ENCODE peak calls at places on chromosomes 6 and 20, in five cellular contexts. A, W, J, G and P are unnamed samples.

GRCh38 chr6:21740719-21741118 is 147.2 kb downstream of the SOX4 start:
- DNase-seq in J (no peak), G (no peak), A (peak), W (no peak), P (no peak)

GRCh38 chr6:85772641-85773040 is 130.0 kb upstream of the SYNCRIP start:
- DNase-seq in J (no peak), W (no peak), G (no peak), A (no peak), P (no peak)

GRCh38 chr6:94052754-94053153 is 633.4 kb upstream of the EPHA7 start:
- DNase-seq in J (no peak), W (no peak), G (no peak), A (peak), P (no peak)

GRCh38 chr20:36919715-36920333 is 31.7 kb downstream of the SAMHD1 start:
- DNase-seq in G (no peak), W (no peak), J (no peak), A (peak), P (no peak)

GRCh38 chr6:125004797-125005595 is 42.8 kb downstream of the RNF217 start:
- DNase-seq in J (no peak), A (no peak), W (no peak), G (no peak), P (no peak)

GRCh38 chr6:157713451-157714152 is 109.4 kb upstream of the SNX9 start:
- DNase-seq in J (no peak), W (no peak), A (no peak), G (no peak), P (no peak)

GRCh38 chr6:36052092-36052491 is 24.5 kb downstream of the MAPK14 start:
- DNase-seq in J (no peak), A (no peak), W (no peak), G (no peak), P (no peak)

GRCh38 chr6:106257195-106257594 is 68.4 kb downstream of the ATG5 start:
- DNase-seq in A (no peak), J (no peak), G (no peak), W (no peak), P (no peak)

GRCh38 chr20:18715564-18715963 is 98.0 kb upstream of the SCP2D1 start:
- DNase-seq in J (no peak), A (no peak), W (no peak), G (no peak), P (no peak)

GRCh38 chr6:5998741-5999687 is 7.7 kb downstream of the NRN1 start:
- DNase-seq in A (peak), G (no peak), J (no peak), W (peak), P (no peak)

GRCh38 chr6:33604941-33605854 is 15.9 kb upstream of the ITPR3 start:
- DNase-seq in W (no peak), A (no peak), G (no peak), J (no peak), P (no peak)

GRCh38 chr20:60088236-60088635 is 130.0 kb downstream of the CDH26 start:
- DNase-seq in G (no peak), A (no peak), J (no peak), W (no peak), P (no peak)

GRCh38 chr6:111818539-111819226 is 54.6 kb downstream of the FYN start:
- DNase-seq in A (no peak), W (no peak), J (no peak), G (no peak), P (no peak)

GRCh38 chr6:41170547-41171160 is 7.7 kb upstream of the TREM2 start:
- DNase-seq in J (no peak), G (no peak), A (no peak), W (no peak), P (no peak)

GRCh38 chr6:24321538-24322162 is 36.2 kb downstream of the DCDC2 start:
- DNase-seq in J (no peak), W (no peak), A (no peak), G (no peak), P (no peak)

GRCh38 chr6:156720739-156721714 is 56.2 kb upstream of the ARID1B start:
- DNase-seq in W (no peak), G (no peak), A (peak), J (no peak), P (no peak)

GRCh38 chr6:5521322-5521721 is 260.0 kb downstream of the FARS2 start:
- DNase-seq in A (no peak), W (no peak), J (no peak), G (no peak), P (no peak)